ENCODE peak calls at places on chromosomes 3 and 15, in nine cellular contexts. One of them, this sample, is unnamed. For H3K4me1, the result is how much of the 10 kb centered on the place peaks cover.

GRCh38 chr15:95932676-95933075 is 397.8 kb upstream of the NR2F2 start:
- DNase-seq in spleen: no peak
- DNase-seq in IMR-90: peak
- DNase-seq in pancreas: no peak
- DNase-seq in SK-N-SH: no peak
- DNase-seq in BE2C: no peak
- DNase-seq in ovary: no peak
- DNase-seq in psoas muscle: no peak
- DNase-seq in GM23338: no peak
- DNase-seq in this sample: no peak

GRCh38 chr15:80743189-80743833 is 35.9 kb upstream of the CEMIP start:
- DNase-seq in spleen: no peak
- DNase-seq in IMR-90: peak
- DNase-seq in pancreas: no peak
- DNase-seq in SK-N-SH: no peak
- DNase-seq in BE2C: no peak
- DNase-seq in ovary: no peak
- DNase-seq in psoas muscle: no peak
- DNase-seq in GM23338: no peak
- DNase-seq in this sample: peak

GRCh38 chr15:74179101-74179841 is 5.8 kb downstream of the ISLR start:
- DNase-seq in spleen: peak
- DNase-seq in IMR-90: peak
- DNase-seq in pancreas: no peak
- DNase-seq in SK-N-SH: peak
- DNase-seq in BE2C: peak
- DNase-seq in ovary: peak
- DNase-seq in psoas muscle: peak
- DNase-seq in GM23338: no peak
- DNase-seq in this sample: no peak

GRCh38 chr3:14082108-14082657 is 42.5 kb downstream of the CHCHD4 start:
- DNase-seq in spleen: no peak
- DNase-seq in IMR-90: no peak
- DNase-seq in pancreas: no peak
- DNase-seq in SK-N-SH: no peak
- DNase-seq in BE2C: no peak
- DNase-seq in ovary: no peak
- DNase-seq in psoas muscle: no peak
- DNase-seq in GM23338: no peak
- DNase-seq in this sample: no peak

GRCh38 chr3:151976211-151977050 is 103.0 kb downstream of the SUCNR1 start:
- DNase-seq in spleen: no peak
- DNase-seq in IMR-90: peak
- DNase-seq in pancreas: no peak
- DNase-seq in SK-N-SH: no peak
- DNase-seq in BE2C: no peak
- DNase-seq in ovary: no peak
- DNase-seq in psoas muscle: no peak
- DNase-seq in GM23338: no peak
- DNase-seq in this sample: no peak

GRCh38 chr15:64490598-64491259 is 30.4 kb downstream of the ZNF609 start:
- DNase-seq in spleen: no peak
- DNase-seq in IMR-90: peak
- DNase-seq in pancreas: no peak
- DNase-seq in SK-N-SH: no peak
- DNase-seq in BE2C: no peak
- DNase-seq in ovary: no peak
- DNase-seq in psoas muscle: no peak
- DNase-seq in GM23338: no peak
- DNase-seq in this sample: no peak

GRCh38 chr3:119898478-119899177 is 116.7 kb downstream of the NR1I2 start:
- DNase-seq in spleen: no peak
- DNase-seq in IMR-90: peak
- DNase-seq in pancreas: no peak
- DNase-seq in SK-N-SH: no peak
- DNase-seq in BE2C: no peak
- DNase-seq in ovary: no peak
- DNase-seq in psoas muscle: no peak
- DNase-seq in GM23338: no peak
- DNase-seq in this sample: no peak

GRCh38 chr3:53255775-53256703 is at the start of gene TKT:
- DNase-seq in spleen: peak
- DNase-seq in IMR-90: peak
- DNase-seq in pancreas: peak
- DNase-seq in SK-N-SH: peak
- DNase-seq in BE2C: peak
- DNase-seq in ovary: peak
- DNase-seq in psoas muscle: peak
- DNase-seq in GM23338: peak
- DNase-seq in this sample: peak

GRCh38 chr15:36901012-36901411 is 199.3 kb downstream of the MEIS2 start:
- DNase-seq in spleen: no peak
- DNase-seq in IMR-90: no peak
- DNase-seq in pancreas: no peak
- DNase-seq in SK-N-SH: no peak
- DNase-seq in BE2C: no peak
- DNase-seq in ovary: no peak
- DNase-seq in psoas muscle: no peak
- DNase-seq in GM23338: no peak
- DNase-seq in this sample: no peak

GRCh38 chr15:59294961-59295741 is 77.5 kb downstream of the MYO1E start:
- DNase-seq in spleen: no peak
- DNase-seq in IMR-90: peak
- DNase-seq in pancreas: no peak
- DNase-seq in SK-N-SH: no peak
- DNase-seq in BE2C: no peak
- DNase-seq in ovary: no peak
- DNase-seq in psoas muscle: no peak
- DNase-seq in GM23338: no peak
- DNase-seq in this sample: no peak

DNA sequence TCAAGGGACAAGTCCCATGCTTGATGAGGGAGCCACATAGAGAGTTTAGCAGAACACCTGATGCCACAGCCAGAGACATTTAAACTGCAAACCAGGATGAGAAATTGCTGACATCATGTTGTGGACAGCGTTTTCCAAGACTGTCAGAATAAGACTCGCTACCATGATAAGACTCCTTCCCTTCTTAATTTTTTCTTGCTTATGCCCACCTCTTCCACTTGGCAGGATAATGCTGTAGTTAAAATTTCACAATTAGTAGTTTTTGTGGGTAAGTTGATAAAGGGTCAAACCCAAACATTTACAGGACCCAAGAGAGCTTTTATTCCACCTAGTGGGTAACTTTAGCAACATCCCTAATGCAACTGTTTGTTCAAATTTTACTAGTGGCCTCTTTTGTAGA is 3.0 kb upstream of the PIAS1 start:
- DNase-seq in spleen: no peak
- DNase-seq in IMR-90: no peak
- DNase-seq in pancreas: no peak
- DNase-seq in SK-N-SH: no peak
- DNase-seq in BE2C: no peak
- DNase-seq in ovary: no peak
- DNase-seq in psoas muscle: no peak
- DNase-seq in GM23338: no peak
- DNase-seq in this sample: no peak
- TF ChIP-seq CTCF in spleen: no peak
- TF ChIP-seq CTCF in IMR-90: no peak
- TF ChIP-seq CTCF in pancreas: no peak
- TF ChIP-seq CTCF in SK-N-SH: no peak
- TF ChIP-seq CTCF in BE2C: peak
- TF ChIP-seq CTCF in ovary: no peak
- TF ChIP-seq CTCF in psoas muscle: no peak
- TF ChIP-seq CTCF in GM23338: no peak
- TF ChIP-seq CTCF in this sample: peak

DNA sequence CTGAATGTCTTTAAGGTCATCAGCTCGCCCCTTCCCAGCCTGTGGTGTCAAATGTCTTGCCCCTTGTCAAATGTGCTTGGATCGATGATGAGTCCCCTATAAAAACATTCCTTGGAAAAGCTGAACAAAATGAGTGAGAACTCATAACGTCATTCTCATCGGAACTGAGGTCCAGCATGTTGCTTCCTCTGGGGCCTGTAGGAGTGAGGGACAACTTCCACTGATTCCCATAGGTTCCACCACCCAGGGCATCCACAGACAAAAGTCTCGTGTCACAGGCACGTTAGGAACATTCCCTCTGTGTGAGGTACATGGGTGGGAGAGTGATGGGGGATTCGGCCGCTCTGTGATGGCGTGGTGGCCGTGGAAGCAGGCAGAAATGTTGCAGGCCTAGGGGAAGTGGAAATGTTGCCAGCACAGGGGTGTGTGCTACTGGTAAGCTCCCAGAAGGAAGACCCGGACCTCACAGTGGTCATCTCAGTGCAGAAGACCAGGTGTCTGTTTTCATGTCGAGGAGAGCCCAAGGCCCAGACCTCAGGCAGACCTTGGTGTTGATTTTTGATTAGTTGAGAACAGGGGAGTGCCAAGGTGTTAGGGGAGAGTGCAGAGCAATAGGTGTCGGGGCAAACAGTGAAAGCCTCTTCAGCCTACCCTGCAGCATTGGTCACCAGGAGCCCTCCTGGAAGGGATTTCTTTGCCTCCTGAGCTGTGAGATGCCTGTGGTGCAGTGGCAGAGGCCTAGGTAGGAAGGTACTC is 96.8 kb downstream of the SNRPN start:
- DNase-seq in spleen: peak
- DNase-seq in IMR-90: no peak
- DNase-seq in pancreas: no peak
- DNase-seq in SK-N-SH: no peak
- DNase-seq in BE2C: no peak
- DNase-seq in ovary: peak
- DNase-seq in psoas muscle: no peak
- DNase-seq in GM23338: no peak
- DNase-seq in this sample: no peak
- H3K4me3 ChIP-seq in spleen: no peak
- H3K4me3 ChIP-seq in IMR-90: no peak
- H3K4me3 ChIP-seq in pancreas: no peak
- H3K4me3 ChIP-seq in SK-N-SH: no peak
- H3K4me3 ChIP-seq in BE2C: no peak
- H3K4me3 ChIP-seq in ovary: no peak
- H3K4me3 ChIP-seq in psoas muscle: no peak
- H3K4me3 ChIP-seq in GM23338: no peak
- H3K4me3 ChIP-seq in this sample: no peak

DNA sequence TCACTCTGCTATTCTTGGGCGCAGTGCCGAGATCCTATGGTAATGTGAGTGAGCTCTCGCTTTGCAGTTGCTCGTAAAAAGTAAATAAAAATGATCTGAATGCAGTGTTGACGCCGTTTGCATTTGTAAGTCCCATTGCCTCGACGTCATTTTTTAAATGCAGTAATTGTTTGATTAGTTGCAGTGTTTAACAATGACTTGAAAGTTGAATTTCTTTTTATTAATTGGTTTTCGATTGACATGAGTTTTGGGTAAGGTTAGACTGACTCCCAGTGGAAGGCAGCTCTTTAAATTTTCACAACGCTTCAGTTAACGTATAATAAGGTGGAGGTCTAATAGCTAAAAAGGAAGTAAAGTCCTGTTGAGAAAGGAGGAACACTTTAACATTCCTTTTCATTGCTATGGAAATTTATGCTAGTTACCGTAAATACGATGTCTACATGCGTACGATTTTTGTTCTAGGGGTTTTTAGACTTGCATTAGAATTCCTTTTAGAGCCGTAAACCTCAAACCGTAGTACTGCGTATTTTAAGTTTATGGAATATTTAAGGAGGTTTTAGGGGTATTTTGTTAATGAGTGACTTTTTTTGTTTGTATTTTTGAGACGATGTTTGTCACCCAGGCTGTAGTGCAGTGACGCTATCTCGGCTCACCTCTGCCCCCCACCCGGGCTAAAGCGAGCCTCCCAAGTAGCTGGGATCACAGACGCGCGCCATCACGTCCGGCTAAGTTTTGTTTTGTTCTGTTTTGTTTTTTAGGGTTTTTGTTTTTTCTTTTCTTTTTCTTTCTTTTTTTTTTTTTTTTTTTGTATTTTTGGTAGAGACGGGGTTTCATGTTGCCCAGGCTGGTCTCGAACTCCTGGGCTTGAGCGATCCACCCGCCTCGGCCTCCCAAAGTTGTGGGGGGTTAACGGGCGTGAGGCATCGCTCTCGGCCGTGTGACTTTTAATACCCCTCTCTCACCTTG is 1.4 kb downstream of the MORF4L1 start:
- DNase-seq in spleen: peak
- DNase-seq in IMR-90: peak
- DNase-seq in pancreas: no peak
- DNase-seq in SK-N-SH: no peak
- DNase-seq in BE2C: no peak
- DNase-seq in ovary: peak
- DNase-seq in psoas muscle: no peak
- DNase-seq in GM23338: peak
- DNase-seq in this sample: no peak
- H3K4me1 ChIP-seq in spleen: half or more
- H3K4me1 ChIP-seq in IMR-90: under half
- H3K4me1 ChIP-seq in pancreas: under half
- H3K4me1 ChIP-seq in SK-N-SH: under half
- H3K4me1 ChIP-seq in BE2C: under half
- H3K4me1 ChIP-seq in ovary: under half
- H3K4me1 ChIP-seq in psoas muscle: under half
- H3K4me1 ChIP-seq in GM23338: under half
- H3K4me1 ChIP-seq in this sample: under half

GRCh38 chr3:43615133-43615532 is 6.7 kb downstream of the ANO10 start:
- DNase-seq in spleen: no peak
- DNase-seq in IMR-90: no peak
- DNase-seq in pancreas: no peak
- DNase-seq in SK-N-SH: no peak
- DNase-seq in BE2C: no peak
- DNase-seq in ovary: no peak
- DNase-seq in psoas muscle: no peak
- DNase-seq in GM23338: no peak
- DNase-seq in this sample: no peak
- TF ChIP-seq CTCF in spleen: no peak
- TF ChIP-seq CTCF in IMR-90: no peak
- TF ChIP-seq CTCF in pancreas: no peak
- TF ChIP-seq CTCF in SK-N-SH: no peak
- TF ChIP-seq CTCF in BE2C: no peak
- TF ChIP-seq CTCF in ovary: no peak
- TF ChIP-seq CTCF in psoas muscle: no peak
- TF ChIP-seq CTCF in GM23338: no peak
- TF ChIP-seq CTCF in this sample: no peak

GRCh38 chr15:28917791-28918140 is 32.0 kb downstream of the APBA2 start:
- DNase-seq in spleen: no peak
- DNase-seq in IMR-90: no peak
- DNase-seq in pancreas: no peak
- DNase-seq in SK-N-SH: no peak
- DNase-seq in BE2C: no peak
- DNase-seq in ovary: no peak
- DNase-seq in psoas muscle: no peak
- DNase-seq in GM23338: no peak
- DNase-seq in this sample: no peak
- H3K4me3 ChIP-seq in spleen: no peak
- H3K4me3 ChIP-seq in IMR-90: no peak
- H3K4me3 ChIP-seq in pancreas: no peak
- H3K4me3 ChIP-seq in SK-N-SH: no peak
- H3K4me3 ChIP-seq in BE2C: no peak
- H3K4me3 ChIP-seq in ovary: no peak
- H3K4me3 ChIP-seq in psoas muscle: no peak
- H3K4me3 ChIP-seq in GM23338: peak
- H3K4me3 ChIP-seq in this sample: no peak

DNA sequence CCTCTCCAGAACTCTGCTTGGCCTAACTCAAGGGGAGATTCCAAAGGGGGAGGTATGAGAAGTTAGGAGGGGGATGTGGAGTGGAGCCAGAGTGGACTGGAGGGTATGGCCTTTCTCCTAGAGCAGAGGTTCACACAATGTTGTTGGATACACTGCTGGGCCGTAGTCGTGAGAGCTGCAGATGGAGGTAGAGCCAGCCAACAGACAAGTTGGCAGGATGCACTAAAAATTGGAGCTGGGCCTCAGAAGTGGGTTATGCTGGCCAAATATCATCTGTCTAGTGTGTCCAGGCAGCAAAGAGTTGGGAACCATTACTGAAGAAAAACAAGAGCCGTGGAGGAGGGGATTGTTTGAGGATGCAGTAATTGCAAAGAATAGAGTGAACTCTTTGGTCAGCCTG is 27.7 kb upstream of the LRRFIP2 start:
- DNase-seq in spleen: no peak
- DNase-seq in IMR-90: no peak
- DNase-seq in pancreas: no peak
- DNase-seq in SK-N-SH: no peak
- DNase-seq in BE2C: no peak
- DNase-seq in ovary: no peak
- DNase-seq in psoas muscle: no peak
- DNase-seq in GM23338: no peak
- DNase-seq in this sample: no peak
- H3K4me1 ChIP-seq in spleen: under half
- H3K4me1 ChIP-seq in IMR-90: under half
- H3K4me1 ChIP-seq in pancreas: under half
- H3K4me1 ChIP-seq in SK-N-SH: under half
- H3K4me1 ChIP-seq in BE2C: under half
- H3K4me1 ChIP-seq in ovary: under half
- H3K4me1 ChIP-seq in psoas muscle: under half
- H3K4me1 ChIP-seq in GM23338: under half
- H3K4me1 ChIP-seq in this sample: under half